ENCODE peak calls at places on chromosomes 3 and 15, in six cellular contexts. D is A549, X is endothelial cell of umbilical vein, L is GM12878, G is HepG2, T is K562. H is an unnamed sample.

GRCh38 chr3:134356411-134357040 is 17.7 kb downstream of the AMOTL2 start:
- DNase-seq in D (no peak), X (no peak), L (no peak), G (no peak), T (no peak), H (no peak)

GRCh38 chr15:101181349-101181748 is 70.5 kb downstream of the CHSY1 start:
- DNase-seq in D (no peak), X (no peak), L (no peak), G (no peak), T (no peak), H (no peak)

GRCh38 chr3:134105876-134106556 is 76.3 kb upstream of the SLCO2A1 start:
- DNase-seq in D (no peak), X (no peak), L (no peak), G (no peak), T (no peak), H (no peak)

GRCh38 chr3:33377931-33378330 is 62.3 kb downstream of the UBP1 start:
- DNase-seq in D (no peak), X (no peak), L (no peak), G (no peak), T (no peak), H (no peak)

GRCh38 chr15:79185199-79185598 is 94.6 kb upstream of the RASGRF1 start:
- DNase-seq in D (no peak), X (no peak), L (no peak), G (no peak), T (peak), H (peak)

GRCh38 chr15:71142780-71143179 is 27.5 kb downstream of the THSD4 start:
- DNase-seq in D (no peak), X (no peak), L (no peak), G (no peak), T (no peak), H (no peak)

GRCh38 chr3:195697582-195698324 is 23.0 kb upstream of the MUC20 start:
- DNase-seq in D (peak), X (no peak), L (no peak), G (no peak), T (peak), H (peak)

GRCh38 chr15:74011610-74012009 is 17.1 kb downstream of the PML start:
- DNase-seq in D (no peak), X (peak), L (no peak), G (no peak), T (no peak), H (no peak)

GRCh38 chr3:8622873-8623725 is 21.5 kb downstream of the SSUH2 start:
- DNase-seq in D (peak), X (peak), L (no peak), G (peak), T (peak), H (peak)

GRCh38 chr3:4807381-4808280 is 171.6 kb upstream of the BHLHE40 start:
- DNase-seq in D (no peak), X (no peak), L (no peak), G (no peak), T (no peak), H (no peak)

GRCh38 chr3:64687781-64688515 is at the start of gene ADAMTS9:
- DNase-seq in D (peak), X (peak), L (no peak), G (no peak), T (no peak), H (no peak)

GRCh38 chr3:14434105-14434504 is 31.7 kb downstream of the SLC6A6 start:
- DNase-seq in D (no peak), X (peak), L (no peak), G (no peak), T (no peak), H (no peak)

GRCh38 chr15:66498501-66499386 is 1.2 kb upstream of the SNAPC5 start:
- DNase-seq in D (no peak), X (peak), L (no peak), G (peak), T (peak), H (peak)

GRCh38 chr3:27905625-27906024 is 183.5 kb upstream of the EOMES start:
- DNase-seq in D (no peak), X (no peak), L (no peak), G (no peak), T (no peak), H (no peak)

GRCh38 chr15:87477759-87478687 is 778.5 kb downstream of the NTRK3 start:
- DNase-seq in D (peak), X (no peak), L (no peak), G (no peak), T (peak), H (peak)

GRCh38 chr3:38980972-38981371 is 70.8 kb downstream of the SCN11A start:
- DNase-seq in D (no peak), X (peak), L (no peak), G (no peak), T (peak), H (no peak)
- TF ChIP-seq MAX in D (no peak), X (no peak), L (no peak), G (no peak), T (no peak), H (no peak)

DNA sequence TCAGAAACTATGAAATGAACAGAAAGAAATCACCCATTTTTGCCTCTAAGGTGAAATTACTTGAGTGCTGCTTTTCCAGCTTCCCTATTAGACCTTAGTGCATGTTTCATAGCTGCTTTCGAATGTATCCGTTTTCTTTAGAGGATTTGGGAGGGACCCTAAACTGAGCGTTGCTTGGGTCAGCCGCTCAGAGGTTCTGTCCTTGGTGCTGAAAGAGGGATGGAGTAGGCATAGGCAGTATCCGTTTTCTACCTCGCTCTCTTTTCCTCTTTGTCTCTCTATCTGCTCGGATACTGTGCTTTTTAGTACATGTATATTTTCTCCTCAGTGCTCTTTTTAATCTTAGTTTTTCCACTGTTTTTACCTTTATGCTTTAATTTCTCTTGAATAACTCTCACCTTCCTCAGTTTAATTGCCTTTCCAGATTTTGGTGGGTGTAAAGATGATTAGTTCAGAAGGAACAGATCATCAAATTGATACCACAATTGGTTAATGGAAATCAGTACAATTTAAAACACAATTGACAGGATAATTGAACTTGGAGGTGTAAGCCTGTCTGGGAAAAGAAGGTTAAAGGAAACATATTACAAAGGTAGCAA is at the start of gene DRD3:
- DNase-seq in D (no peak), X (peak), L (no peak), G (no peak), T (peak), H (peak)
- TF ChIP-seq MYC in D (no peak), X (no peak), L (no peak), G (no peak), T (no peak), H (no peak)

GRCh38 chr3:42581709-42582473 is at the start of gene SEC22C:
- DNase-seq in D (peak), X (peak), L (peak), G (peak), T (peak), H (peak)
- TF ChIP-seq POLR2A in D (peak), X (peak), L (peak), G (peak), T (peak), H (peak)

DNA sequence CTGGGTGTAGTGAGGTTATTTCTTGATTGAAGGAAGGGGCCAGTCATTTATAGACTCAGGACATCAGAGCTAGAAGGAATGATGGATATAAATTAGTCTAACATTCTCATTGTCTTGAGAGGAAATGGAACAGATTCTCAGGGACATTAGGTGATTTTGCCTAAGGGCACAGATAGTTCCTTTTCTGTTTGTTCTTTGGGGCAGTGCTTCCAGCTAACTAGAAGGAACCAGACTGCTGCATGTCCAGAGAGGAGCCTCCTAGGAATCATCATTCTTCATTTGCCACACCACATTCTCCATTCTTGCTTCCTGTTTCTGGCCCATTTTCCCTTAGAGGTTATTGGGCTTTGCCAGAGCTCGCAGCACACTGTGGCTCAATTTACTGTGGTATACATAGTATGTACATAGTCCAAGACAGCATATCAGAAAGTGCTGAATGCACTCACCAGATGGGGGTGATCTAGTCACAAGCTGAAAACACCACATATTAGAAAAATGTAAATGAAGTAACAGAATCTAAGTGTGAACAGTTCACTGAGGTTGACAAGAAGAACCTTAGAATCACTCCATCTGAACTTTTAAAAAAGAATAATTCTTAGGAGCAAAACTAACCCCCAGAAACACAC is 62.7 kb upstream of the MYZAP start:
- DNase-seq in D (no peak), X (no peak), L (no peak), G (no peak), T (no peak), H (no peak)
- TF ChIP-seq MAX in D (no peak), X (no peak), L (no peak), G (no peak), T (no peak), H (no peak)